ENCODE peak calls at places on chromosomes 3 and 15, in nine cellular contexts. One of them, this sample, is unnamed.
A peak's percentile ranks its signal among the peaks of the same experiment; 100 is the strongest.

GRCh38 chr3:182331356-182331755 is 461.9 kb upstream of the ATP11B start:
- DNase-seq in H4: no peak
- DNase-seq in GM04503: no peak
- DNase-seq in stimulated activated CD8-positive, alpha-beta memory T cell treated with anti-CD3 and anti-CD28 coated beads, Interleukin-2, amount 100 ng/mL, for 1 hour: no peak
- DNase-seq in erythroblast: no peak
- DNase-seq in activated CD4-positive, alpha-beta T cell treated with anti-CD3 and anti-CD28 coated beads, Interleukin-2, amount 50 U/mL, for 1 hour: no peak
- DNase-seq in nucleus accumbens: no peak
- DNase-seq in left ventricle myocardium inferior: no peak
- DNase-seq in CD8-positive, alpha-beta memory T cell: no peak
- DNase-seq in this sample: no peak

GRCh38 chr3:149247025-149247710 is 25.5 kb upstream of the CP start:
- DNase-seq in H4: no peak
- DNase-seq in GM04503: no peak
- DNase-seq in stimulated activated CD8-positive, alpha-beta memory T cell treated with anti-CD3 and anti-CD28 coated beads, Interleukin-2, amount 100 ng/mL, for 1 hour: no peak
- DNase-seq in erythroblast: no peak
- DNase-seq in activated CD4-positive, alpha-beta T cell treated with anti-CD3 and anti-CD28 coated beads, Interleukin-2, amount 50 U/mL, for 1 hour: no peak
- DNase-seq in nucleus accumbens: no peak
- DNase-seq in left ventricle myocardium inferior: no peak
- DNase-seq in CD8-positive, alpha-beta memory T cell: no peak
- DNase-seq in this sample: no peak

GRCh38 chr15:89107984-89108383 is 19.7 kb downstream of the ABHD2 start:
- DNase-seq in H4: no peak
- DNase-seq in GM04503: no peak
- DNase-seq in stimulated activated CD8-positive, alpha-beta memory T cell treated with anti-CD3 and anti-CD28 coated beads, Interleukin-2, amount 100 ng/mL, for 1 hour: no peak
- DNase-seq in erythroblast: no peak
- DNase-seq in activated CD4-positive, alpha-beta T cell treated with anti-CD3 and anti-CD28 coated beads, Interleukin-2, amount 50 U/mL, for 1 hour: no peak
- DNase-seq in nucleus accumbens: no peak
- DNase-seq in left ventricle myocardium inferior: no peak
- DNase-seq in CD8-positive, alpha-beta memory T cell: no peak
- DNase-seq in this sample: no peak

GRCh38 chr15:81189583-81190283 is 6.9 kb upstream of the IL16 start:
- DNase-seq in H4: peak; percentile 71
- DNase-seq in GM04503: peak; percentile 94
- DNase-seq in stimulated activated CD8-positive, alpha-beta memory T cell treated with anti-CD3 and anti-CD28 coated beads, Interleukin-2, amount 100 ng/mL, for 1 hour: no peak
- DNase-seq in erythroblast: no peak
- DNase-seq in activated CD4-positive, alpha-beta T cell treated with anti-CD3 and anti-CD28 coated beads, Interleukin-2, amount 50 U/mL, for 1 hour: no peak
- DNase-seq in nucleus accumbens: no peak
- DNase-seq in left ventricle myocardium inferior: peak; percentile 77
- DNase-seq in CD8-positive, alpha-beta memory T cell: no peak
- DNase-seq in this sample: no peak

GRCh38 chr15:40785158-40785557 is 15.4 kb downstream of the C15orf62 start:
- DNase-seq in H4: no peak
- DNase-seq in GM04503: no peak
- DNase-seq in stimulated activated CD8-positive, alpha-beta memory T cell treated with anti-CD3 and anti-CD28 coated beads, Interleukin-2, amount 100 ng/mL, for 1 hour: no peak
- DNase-seq in erythroblast: no peak
- DNase-seq in activated CD4-positive, alpha-beta T cell treated with anti-CD3 and anti-CD28 coated beads, Interleukin-2, amount 50 U/mL, for 1 hour: no peak
- DNase-seq in nucleus accumbens: no peak
- DNase-seq in left ventricle myocardium inferior: no peak
- DNase-seq in CD8-positive, alpha-beta memory T cell: no peak
- DNase-seq in this sample: no peak

GRCh38 chr15:31476411-31476810 is 149.8 kb downstream of the KLF13 start:
- DNase-seq in H4: no peak
- DNase-seq in GM04503: no peak
- DNase-seq in stimulated activated CD8-positive, alpha-beta memory T cell treated with anti-CD3 and anti-CD28 coated beads, Interleukin-2, amount 100 ng/mL, for 1 hour: no peak
- DNase-seq in erythroblast: no peak
- DNase-seq in activated CD4-positive, alpha-beta T cell treated with anti-CD3 and anti-CD28 coated beads, Interleukin-2, amount 50 U/mL, for 1 hour: no peak
- DNase-seq in nucleus accumbens: no peak
- DNase-seq in left ventricle myocardium inferior: no peak
- DNase-seq in CD8-positive, alpha-beta memory T cell: no peak
- DNase-seq in this sample: no peak

GRCh38 chr3:85208650-85209049 is 249.9 kb downstream of the CADM2 start:
- DNase-seq in H4: no peak
- DNase-seq in GM04503: no peak
- DNase-seq in stimulated activated CD8-positive, alpha-beta memory T cell treated with anti-CD3 and anti-CD28 coated beads, Interleukin-2, amount 100 ng/mL, for 1 hour: no peak
- DNase-seq in erythroblast: no peak
- DNase-seq in activated CD4-positive, alpha-beta T cell treated with anti-CD3 and anti-CD28 coated beads, Interleukin-2, amount 50 U/mL, for 1 hour: no peak
- DNase-seq in nucleus accumbens: no peak
- DNase-seq in left ventricle myocardium inferior: no peak
- DNase-seq in CD8-positive, alpha-beta memory T cell: no peak
- DNase-seq in this sample: no peak

GRCh38 chr3:185175370-185175987 is 22.6 kb upstream of the C3orf70 start:
- DNase-seq in H4: no peak
- DNase-seq in GM04503: no peak
- DNase-seq in stimulated activated CD8-positive, alpha-beta memory T cell treated with anti-CD3 and anti-CD28 coated beads, Interleukin-2, amount 100 ng/mL, for 1 hour: no peak
- DNase-seq in erythroblast: peak; percentile 86
- DNase-seq in activated CD4-positive, alpha-beta T cell treated with anti-CD3 and anti-CD28 coated beads, Interleukin-2, amount 50 U/mL, for 1 hour: no peak
- DNase-seq in nucleus accumbens: peak; percentile 62
- DNase-seq in left ventricle myocardium inferior: peak; percentile 73
- DNase-seq in CD8-positive, alpha-beta memory T cell: no peak
- DNase-seq in this sample: peak; percentile 72

GRCh38 chr3:30286007-30286669 is 320.3 kb upstream of the TGFBR2 start:
- DNase-seq in H4: peak; percentile 80
- DNase-seq in GM04503: peak; percentile 76
- DNase-seq in stimulated activated CD8-positive, alpha-beta memory T cell treated with anti-CD3 and anti-CD28 coated beads, Interleukin-2, amount 100 ng/mL, for 1 hour: no peak
- DNase-seq in erythroblast: no peak
- DNase-seq in activated CD4-positive, alpha-beta T cell treated with anti-CD3 and anti-CD28 coated beads, Interleukin-2, amount 50 U/mL, for 1 hour: no peak
- DNase-seq in nucleus accumbens: no peak
- DNase-seq in left ventricle myocardium inferior: peak; percentile 70
- DNase-seq in CD8-positive, alpha-beta memory T cell: no peak
- DNase-seq in this sample: peak; percentile 31

GRCh38 chr15:65368300-65368617 is 9.5 kb downstream of the IGDCC3 start:
- DNase-seq in H4: no peak
- DNase-seq in GM04503: no peak
- DNase-seq in stimulated activated CD8-positive, alpha-beta memory T cell treated with anti-CD3 and anti-CD28 coated beads, Interleukin-2, amount 100 ng/mL, for 1 hour: no peak
- DNase-seq in erythroblast: no peak
- DNase-seq in activated CD4-positive, alpha-beta T cell treated with anti-CD3 and anti-CD28 coated beads, Interleukin-2, amount 50 U/mL, for 1 hour: no peak
- DNase-seq in nucleus accumbens: no peak
- DNase-seq in left ventricle myocardium inferior: no peak
- DNase-seq in CD8-positive, alpha-beta memory T cell: no peak
- DNase-seq in this sample: no peak

GRCh38 chr15:45183001-45183400 is 4.8 kb downstream of the SHF start:
- DNase-seq in H4: no peak
- DNase-seq in GM04503: no peak
- DNase-seq in stimulated activated CD8-positive, alpha-beta memory T cell treated with anti-CD3 and anti-CD28 coated beads, Interleukin-2, amount 100 ng/mL, for 1 hour: no peak
- DNase-seq in erythroblast: no peak
- DNase-seq in activated CD4-positive, alpha-beta T cell treated with anti-CD3 and anti-CD28 coated beads, Interleukin-2, amount 50 U/mL, for 1 hour: no peak
- DNase-seq in nucleus accumbens: no peak
- DNase-seq in left ventricle myocardium inferior: no peak
- DNase-seq in CD8-positive, alpha-beta memory T cell: no peak
- DNase-seq in this sample: no peak

GRCh38 chr3:42703695-42704025 is 1.1 kb upstream of the HHATL start:
- DNase-seq in H4: no peak
- DNase-seq in GM04503: no peak
- DNase-seq in stimulated activated CD8-positive, alpha-beta memory T cell treated with anti-CD3 and anti-CD28 coated beads, Interleukin-2, amount 100 ng/mL, for 1 hour: no peak
- DNase-seq in erythroblast: no peak
- DNase-seq in activated CD4-positive, alpha-beta T cell treated with anti-CD3 and anti-CD28 coated beads, Interleukin-2, amount 50 U/mL, for 1 hour: no peak
- DNase-seq in nucleus accumbens: no peak
- DNase-seq in left ventricle myocardium inferior: no peak
- DNase-seq in CD8-positive, alpha-beta memory T cell: no peak
- DNase-seq in this sample: no peak

GRCh38 chr3:69090021-69090420 is 5.3 kb downstream of the ARL6IP5 start:
- DNase-seq in H4: peak; percentile 15
- DNase-seq in GM04503: peak; percentile 55
- DNase-seq in stimulated activated CD8-positive, alpha-beta memory T cell treated with anti-CD3 and anti-CD28 coated beads, Interleukin-2, amount 100 ng/mL, for 1 hour: no peak
- DNase-seq in erythroblast: no peak
- DNase-seq in activated CD4-positive, alpha-beta T cell treated with anti-CD3 and anti-CD28 coated beads, Interleukin-2, amount 50 U/mL, for 1 hour: no peak
- DNase-seq in nucleus accumbens: no peak
- DNase-seq in left ventricle myocardium inferior: no peak
- DNase-seq in CD8-positive, alpha-beta memory T cell: no peak
- DNase-seq in this sample: no peak

GRCh38 chr15:25832158-25832557 is 31.0 kb downstream of the ATP10A start:
- DNase-seq in H4: no peak
- DNase-seq in GM04503: no peak
- DNase-seq in stimulated activated CD8-positive, alpha-beta memory T cell treated with anti-CD3 and anti-CD28 coated beads, Interleukin-2, amount 100 ng/mL, for 1 hour: no peak
- DNase-seq in erythroblast: no peak
- DNase-seq in activated CD4-positive, alpha-beta T cell treated with anti-CD3 and anti-CD28 coated beads, Interleukin-2, amount 50 U/mL, for 1 hour: no peak
- DNase-seq in nucleus accumbens: no peak
- DNase-seq in left ventricle myocardium inferior: no peak
- DNase-seq in CD8-positive, alpha-beta memory T cell: no peak
- DNase-seq in this sample: no peak

GRCh38 chr3:67357610-67358458 is 296.6 kb downstream of the SUCLG2 start:
- DNase-seq in H4: peak; percentile 36
- DNase-seq in GM04503: no peak
- DNase-seq in stimulated activated CD8-positive, alpha-beta memory T cell treated with anti-CD3 and anti-CD28 coated beads, Interleukin-2, amount 100 ng/mL, for 1 hour: no peak
- DNase-seq in erythroblast: peak; percentile 6
- DNase-seq in activated CD4-positive, alpha-beta T cell treated with anti-CD3 and anti-CD28 coated beads, Interleukin-2, amount 50 U/mL, for 1 hour: no peak
- DNase-seq in nucleus accumbens: no peak
- DNase-seq in left ventricle myocardium inferior: no peak
- DNase-seq in CD8-positive, alpha-beta memory T cell: no peak
- DNase-seq in this sample: peak; percentile 1

GRCh38 chr3:44955917-44956316 is 20.1 kb downstream of the ZDHHC3 start:
- DNase-seq in H4: no peak
- DNase-seq in GM04503: no peak
- DNase-seq in stimulated activated CD8-positive, alpha-beta memory T cell treated with anti-CD3 and anti-CD28 coated beads, Interleukin-2, amount 100 ng/mL, for 1 hour: no peak
- DNase-seq in erythroblast: no peak
- DNase-seq in activated CD4-positive, alpha-beta T cell treated with anti-CD3 and anti-CD28 coated beads, Interleukin-2, amount 50 U/mL, for 1 hour: no peak
- DNase-seq in nucleus accumbens: no peak
- DNase-seq in left ventricle myocardium inferior: no peak
- DNase-seq in CD8-positive, alpha-beta memory T cell: no peak
- DNase-seq in this sample: no peak

GRCh38 chr3:73498764-73499622 is 125.7 kb downstream of the PDZRN3 start:
- DNase-seq in H4: no peak
- DNase-seq in GM04503: no peak
- DNase-seq in stimulated activated CD8-positive, alpha-beta memory T cell treated with anti-CD3 and anti-CD28 coated beads, Interleukin-2, amount 100 ng/mL, for 1 hour: no peak
- DNase-seq in erythroblast: no peak
- DNase-seq in activated CD4-positive, alpha-beta T cell treated with anti-CD3 and anti-CD28 coated beads, Interleukin-2, amount 50 U/mL, for 1 hour: no peak
- DNase-seq in nucleus accumbens: no peak
- DNase-seq in left ventricle myocardium inferior: peak; percentile 26
- DNase-seq in CD8-positive, alpha-beta memory T cell: no peak
- DNase-seq in this sample: no peak

GRCh38 chr3:9553021-9553948 is at the start of gene LHFPL4:
- DNase-seq in H4: no peak
- DNase-seq in GM04503: no peak
- DNase-seq in stimulated activated CD8-positive, alpha-beta memory T cell treated with anti-CD3 and anti-CD28 coated beads, Interleukin-2, amount 100 ng/mL, for 1 hour: no peak
- DNase-seq in erythroblast: no peak
- DNase-seq in activated CD4-positive, alpha-beta T cell treated with anti-CD3 and anti-CD28 coated beads, Interleukin-2, amount 50 U/mL, for 1 hour: no peak
- DNase-seq in nucleus accumbens: peak; percentile 38
- DNase-seq in left ventricle myocardium inferior: no peak
- DNase-seq in CD8-positive, alpha-beta memory T cell: no peak
- DNase-seq in this sample: peak; percentile 49

GRCh38 chr3:51819709-51820406 is 40.8 kb upstream of the IQCF6 start:
- DNase-seq in H4: no peak
- DNase-seq in GM04503: no peak
- DNase-seq in stimulated activated CD8-positive, alpha-beta memory T cell treated with anti-CD3 and anti-CD28 coated beads, Interleukin-2, amount 100 ng/mL, for 1 hour: no peak
- DNase-seq in erythroblast: peak; percentile 37
- DNase-seq in activated CD4-positive, alpha-beta T cell treated with anti-CD3 and anti-CD28 coated beads, Interleukin-2, amount 50 U/mL, for 1 hour: no peak
- DNase-seq in nucleus accumbens: no peak
- DNase-seq in left ventricle myocardium inferior: no peak
- DNase-seq in CD8-positive, alpha-beta memory T cell: no peak
- DNase-seq in this sample: no peak

GRCh38 chr3:195731356-195731960 is 10.7 kb downstream of the MUC20 start:
- DNase-seq in H4: no peak
- DNase-seq in GM04503: no peak
- DNase-seq in stimulated activated CD8-positive, alpha-beta memory T cell treated with anti-CD3 and anti-CD28 coated beads, Interleukin-2, amount 100 ng/mL, for 1 hour: no peak
- DNase-seq in erythroblast: no peak
- DNase-seq in activated CD4-positive, alpha-beta T cell treated with anti-CD3 and anti-CD28 coated beads, Interleukin-2, amount 50 U/mL, for 1 hour: no peak
- DNase-seq in nucleus accumbens: no peak
- DNase-seq in left ventricle myocardium inferior: no peak
- DNase-seq in CD8-positive, alpha-beta memory T cell: no peak
- DNase-seq in this sample: no peak

GRCh38 chr3:57582470-57583168 is 14.5 kb downstream of the ARF4 start:
- DNase-seq in H4: peak; percentile 3
- DNase-seq in GM04503: no peak
- DNase-seq in stimulated activated CD8-positive, alpha-beta memory T cell treated with anti-CD3 and anti-CD28 coated beads, Interleukin-2, amount 100 ng/mL, for 1 hour: no peak
- DNase-seq in erythroblast: peak; percentile 43
- DNase-seq in activated CD4-positive, alpha-beta T cell treated with anti-CD3 and anti-CD28 coated beads, Interleukin-2, amount 50 U/mL, for 1 hour: no peak
- DNase-seq in nucleus accumbens: no peak
- DNase-seq in left ventricle myocardium inferior: no peak
- DNase-seq in CD8-positive, alpha-beta memory T cell: no peak
- DNase-seq in this sample: no peak

GRCh38 chr15:83565133-83565532 is 88.8 kb upstream of the ADAMTSL3 start:
- DNase-seq in H4: no peak
- DNase-seq in GM04503: no peak
- DNase-seq in stimulated activated CD8-positive, alpha-beta memory T cell treated with anti-CD3 and anti-CD28 coated beads, Interleukin-2, amount 100 ng/mL, for 1 hour: no peak
- DNase-seq in erythroblast: no peak
- DNase-seq in activated CD4-positive, alpha-beta T cell treated with anti-CD3 and anti-CD28 coated beads, Interleukin-2, amount 50 U/mL, for 1 hour: no peak
- DNase-seq in nucleus accumbens: no peak
- DNase-seq in left ventricle myocardium inferior: no peak
- DNase-seq in CD8-positive, alpha-beta memory T cell: no peak
- DNase-seq in this sample: no peak

GRCh38 chr3:171827836-171828458 is 15.2 kb upstream of the TMEM212 start:
- DNase-seq in H4: no peak
- DNase-seq in GM04503: no peak
- DNase-seq in stimulated activated CD8-positive, alpha-beta memory T cell treated with anti-CD3 and anti-CD28 coated beads, Interleukin-2, amount 100 ng/mL, for 1 hour: no peak
- DNase-seq in erythroblast: no peak
- DNase-seq in activated CD4-positive, alpha-beta T cell treated with anti-CD3 and anti-CD28 coated beads, Interleukin-2, amount 50 U/mL, for 1 hour: no peak
- DNase-seq in nucleus accumbens: no peak
- DNase-seq in left ventricle myocardium inferior: no peak
- DNase-seq in CD8-positive, alpha-beta memory T cell: no peak
- DNase-seq in this sample: no peak

GRCh38 chr3:171566803-171567422 is 106.7 kb upstream of the TNIK start:
- DNase-seq in H4: peak; percentile 48
- DNase-seq in GM04503: no peak
- DNase-seq in stimulated activated CD8-positive, alpha-beta memory T cell treated with anti-CD3 and anti-CD28 coated beads, Interleukin-2, amount 100 ng/mL, for 1 hour: no peak
- DNase-seq in erythroblast: peak; percentile 54
- DNase-seq in activated CD4-positive, alpha-beta T cell treated with anti-CD3 and anti-CD28 coated beads, Interleukin-2, amount 50 U/mL, for 1 hour: no peak
- DNase-seq in nucleus accumbens: no peak
- DNase-seq in left ventricle myocardium inferior: no peak
- DNase-seq in CD8-positive, alpha-beta memory T cell: no peak
- DNase-seq in this sample: no peak

GRCh38 chr3:12175844-12176453 is 17.2 kb upstream of the TIMP4 start:
- DNase-seq in H4: peak; percentile 36
- DNase-seq in GM04503: no peak
- DNase-seq in stimulated activated CD8-positive, alpha-beta memory T cell treated with anti-CD3 and anti-CD28 coated beads, Interleukin-2, amount 100 ng/mL, for 1 hour: no peak
- DNase-seq in erythroblast: peak; percentile 32
- DNase-seq in activated CD4-positive, alpha-beta T cell treated with anti-CD3 and anti-CD28 coated beads, Interleukin-2, amount 50 U/mL, for 1 hour: peak; percentile 6
- DNase-seq in nucleus accumbens: no peak
- DNase-seq in left ventricle myocardium inferior: peak; percentile 65
- DNase-seq in CD8-positive, alpha-beta memory T cell: no peak
- DNase-seq in this sample: peak; percentile 45

GRCh38 chr3:187616307-187616939 is 53.8 kb downstream of the SST start:
- DNase-seq in H4: peak; percentile 79
- DNase-seq in GM04503: no peak
- DNase-seq in stimulated activated CD8-positive, alpha-beta memory T cell treated with anti-CD3 and anti-CD28 coated beads, Interleukin-2, amount 100 ng/mL, for 1 hour: no peak
- DNase-seq in erythroblast: peak; percentile 55
- DNase-seq in activated CD4-positive, alpha-beta T cell treated with anti-CD3 and anti-CD28 coated beads, Interleukin-2, amount 50 U/mL, for 1 hour: peak; percentile 34
- DNase-seq in nucleus accumbens: no peak
- DNase-seq in left ventricle myocardium inferior: no peak
- DNase-seq in CD8-positive, alpha-beta memory T cell: peak; percentile 27
- DNase-seq in this sample: no peak

GRCh38 chr3:169980055-169980454 is 13.4 kb downstream of the SEC62 start:
- DNase-seq in H4: no peak
- DNase-seq in GM04503: peak; percentile 11
- DNase-seq in stimulated activated CD8-positive, alpha-beta memory T cell treated with anti-CD3 and anti-CD28 coated beads, Interleukin-2, amount 100 ng/mL, for 1 hour: no peak
- DNase-seq in erythroblast: no peak
- DNase-seq in activated CD4-positive, alpha-beta T cell treated with anti-CD3 and anti-CD28 coated beads, Interleukin-2, amount 50 U/mL, for 1 hour: no peak
- DNase-seq in nucleus accumbens: no peak
- DNase-seq in left ventricle myocardium inferior: no peak
- DNase-seq in CD8-positive, alpha-beta memory T cell: no peak
- DNase-seq in this sample: no peak

This sample was measured in C1 segment of cervical spinal cord.